ENCODE peak calls at places on chromosome 19, in four cellular contexts. One of them, this sample, is unnamed. For H3K36me3, the result is how much of the 10 kb centered on the place peaks cover.

GRCh38 chr19:9309974-9310446 is 372 bp upstream of the ZNF699 start:
- DNase-seq in upper lobe of left lung: peak
- DNase-seq in sigmoid colon: peak
- DNase-seq in K562: peak
- DNase-seq in this sample: peak

GRCh38 chr19:41447732-41448332 is 4.9 kb downstream of the ERICH4 start:
- DNase-seq in sigmoid colon: no peak
- DNase-seq in upper lobe of left lung: no peak
- DNase-seq in K562: no peak
- DNase-seq in this sample: no peak

GRCh38 chr19:16594681-16595091 is 22.5 kb upstream of the SLC35E1 start:
- DNase-seq in sigmoid colon: no peak
- DNase-seq in upper lobe of left lung: no peak
- DNase-seq in K562: no peak
- DNase-seq in this sample: no peak

GRCh38 chr19:14167594-14168138 is 31.3 kb upstream of the ASF1B start:
- DNase-seq in K562: no peak
- DNase-seq in upper lobe of left lung: peak
- DNase-seq in sigmoid colon: no peak
- DNase-seq in this sample: no peak

GRCh38 chr19:29714371-29714952 is 599 bp downstream of the C19orf12 start:
- DNase-seq in K562: peak
- DNase-seq in upper lobe of left lung: no peak
- DNase-seq in sigmoid colon: no peak
- DNase-seq in this sample: no peak

GRCh38 chr19:3720533-3720917 is 12.3 kb downstream of the TJP3 start:
- DNase-seq in sigmoid colon: no peak
- DNase-seq in upper lobe of left lung: no peak
- DNase-seq in K562: peak
- DNase-seq in this sample: no peak

GRCh38 chr19:51289635-51290034 is 21.8 kb upstream of the IGLON5 start:
- DNase-seq in K562: no peak
- DNase-seq in sigmoid colon: no peak
- DNase-seq in upper lobe of left lung: no peak
- DNase-seq in this sample: peak

GRCh38 chr19:5648464-5648863 is 25.6 kb downstream of the SAFB start:
- DNase-seq in sigmoid colon: no peak
- DNase-seq in K562: no peak
- DNase-seq in upper lobe of left lung: no peak
- DNase-seq in this sample: no peak

GRCh38 chr19:10866495-10866894 is 4.9 kb upstream of the CARM1 start:
- DNase-seq in upper lobe of left lung: no peak
- DNase-seq in K562: no peak
- DNase-seq in sigmoid colon: no peak
- DNase-seq in this sample: no peak

GRCh38 chr19:4130635-4131438 is 6.9 kb upstream of the MAP2K2 start:
- DNase-seq in sigmoid colon: no peak
- DNase-seq in K562: peak
- DNase-seq in upper lobe of left lung: no peak
- DNase-seq in this sample: no peak

GRCh38 chr19:47595937-47596336 is 13.0 kb upstream of the BICRA start:
- DNase-seq in K562: no peak
- DNase-seq in sigmoid colon: no peak
- DNase-seq in upper lobe of left lung: peak
- DNase-seq in this sample: no peak

GRCh38 chr19:35995655-35995993 is 636 bp downstream of the SDHAF1 start:
- DNase-seq in upper lobe of left lung: peak
- DNase-seq in sigmoid colon: peak
- DNase-seq in K562: peak
- DNase-seq in this sample: no peak

GRCh38 chr19:30668521-30669155 is 296.5 kb downstream of the ZNF536 start:
- DNase-seq in upper lobe of left lung: no peak
- DNase-seq in K562: no peak
- DNase-seq in sigmoid colon: no peak
- DNase-seq in this sample: no peak

GRCh38 chr19:41889896-41890295 is 6.9 kb downstream of the ARHGEF1 start:
- DNase-seq in K562: no peak
- DNase-seq in sigmoid colon: no peak
- DNase-seq in upper lobe of left lung: no peak
- DNase-seq in this sample: no peak

GRCh38 chr19:7533281-7533819 is 2.2 kb upstream of the PNPLA6 start:
- DNase-seq in upper lobe of left lung: peak
- DNase-seq in sigmoid colon: peak
- DNase-seq in K562: no peak
- DNase-seq in this sample: no peak

GRCh38 chr19:29289020-29289419 is 76.1 kb upstream of the UQCRFS1 start:
- DNase-seq in K562: no peak
- DNase-seq in sigmoid colon: no peak
- DNase-seq in upper lobe of left lung: peak
- DNase-seq in this sample: no peak

GRCh38 chr19:41398042-41398403 is 405 bp downstream of the BCKDHA start:
- DNase-seq in upper lobe of left lung: no peak
- DNase-seq in K562: no peak
- DNase-seq in sigmoid colon: no peak
- DNase-seq in this sample: no peak

GRCh38 chr19:6671960-6672359 is 2.0 kb upstream of the TNFSF14 start:
- DNase-seq in upper lobe of left lung: no peak
- DNase-seq in sigmoid colon: no peak
- DNase-seq in K562: no peak
- DNase-seq in this sample: no peak

GRCh38 chr19:13029893-13030292 is 34.6 kb downstream of the NFIX start:
- DNase-seq in sigmoid colon: peak
- DNase-seq in K562: no peak
- DNase-seq in upper lobe of left lung: no peak
- DNase-seq in this sample: no peak

GRCh38 chr19:4633140-4633967 is 6.0 kb upstream of the TNFAIP8L1 start:
- DNase-seq in upper lobe of left lung: peak
- DNase-seq in K562: peak
- DNase-seq in sigmoid colon: peak
- DNase-seq in this sample: no peak

GRCh38 chr19:49875801-49876421 is 1.2 kb downstream of the AKT1S1 start:
- DNase-seq in upper lobe of left lung: peak
- DNase-seq in K562: peak
- DNase-seq in sigmoid colon: peak
- DNase-seq in this sample: peak

GRCh38 chr19:3699741-3700241 is 477 bp downstream of the PIP5K1C start:
- DNase-seq in K562: no peak
- DNase-seq in upper lobe of left lung: no peak
- DNase-seq in sigmoid colon: no peak
- DNase-seq in this sample: no peak

GRCh38 chr19:45047188-45047797 is 8.4 kb downstream of the CLASRP start:
- DNase-seq in sigmoid colon: no peak
- DNase-seq in upper lobe of left lung: no peak
- DNase-seq in K562: no peak
- DNase-seq in this sample: no peak

GRCh38 chr19:5337886-5338595 is 2.6 kb downstream of the PTPRS start:
- DNase-seq in K562: no peak
- DNase-seq in sigmoid colon: no peak
- DNase-seq in upper lobe of left lung: no peak
- DNase-seq in this sample: no peak

DNA sequence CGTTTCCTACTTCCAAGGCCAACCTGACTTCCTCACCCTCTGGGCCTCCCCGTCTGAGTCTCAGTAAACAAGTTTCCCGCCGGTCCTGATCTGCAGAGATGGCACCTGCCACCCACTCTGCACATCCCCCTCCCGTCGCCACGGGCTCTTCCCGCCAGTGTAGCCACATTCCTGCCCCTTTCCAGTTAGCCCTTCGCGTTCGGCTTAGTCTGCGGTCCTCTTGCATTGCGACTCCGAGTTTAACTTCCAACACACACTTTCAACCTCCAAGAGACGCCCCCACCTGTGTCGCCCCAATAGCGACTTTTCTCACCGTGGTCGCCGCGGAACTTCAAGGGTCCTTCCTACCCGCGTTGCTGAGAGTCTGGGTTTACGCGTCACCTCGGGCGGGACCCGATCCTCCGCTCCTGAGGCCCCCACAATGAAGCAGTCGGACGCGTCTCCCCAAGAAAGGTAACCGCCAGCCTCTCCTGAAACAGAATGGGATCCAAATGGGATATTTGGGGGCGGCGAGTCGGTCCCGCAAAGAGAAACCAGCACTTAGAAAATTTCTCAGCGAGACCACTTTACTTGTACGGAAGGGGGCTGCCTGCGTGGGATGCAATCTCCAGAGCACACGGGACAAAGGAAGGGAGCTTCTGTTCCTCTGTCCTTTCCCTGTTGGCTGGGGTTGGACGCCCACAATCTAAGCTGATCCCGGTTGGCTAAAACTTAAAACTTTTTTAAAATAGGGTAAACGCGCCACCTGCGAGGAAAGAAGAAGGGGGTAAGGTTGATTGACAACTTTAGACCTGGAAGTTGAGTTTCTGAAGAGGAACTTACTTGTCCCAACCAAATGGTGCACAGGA is 1.0 kb upstream of the BSG start:
- DNase-seq in upper lobe of left lung: peak
- DNase-seq in K562: peak
- DNase-seq in sigmoid colon: no peak
- DNase-seq in this sample: no peak
- TF ChIP-seq EP300 in upper lobe of left lung: no peak
- TF ChIP-seq EP300 in K562: no peak
- TF ChIP-seq EP300 in sigmoid colon: no peak
- TF ChIP-seq EP300 in this sample: no peak

DNA sequence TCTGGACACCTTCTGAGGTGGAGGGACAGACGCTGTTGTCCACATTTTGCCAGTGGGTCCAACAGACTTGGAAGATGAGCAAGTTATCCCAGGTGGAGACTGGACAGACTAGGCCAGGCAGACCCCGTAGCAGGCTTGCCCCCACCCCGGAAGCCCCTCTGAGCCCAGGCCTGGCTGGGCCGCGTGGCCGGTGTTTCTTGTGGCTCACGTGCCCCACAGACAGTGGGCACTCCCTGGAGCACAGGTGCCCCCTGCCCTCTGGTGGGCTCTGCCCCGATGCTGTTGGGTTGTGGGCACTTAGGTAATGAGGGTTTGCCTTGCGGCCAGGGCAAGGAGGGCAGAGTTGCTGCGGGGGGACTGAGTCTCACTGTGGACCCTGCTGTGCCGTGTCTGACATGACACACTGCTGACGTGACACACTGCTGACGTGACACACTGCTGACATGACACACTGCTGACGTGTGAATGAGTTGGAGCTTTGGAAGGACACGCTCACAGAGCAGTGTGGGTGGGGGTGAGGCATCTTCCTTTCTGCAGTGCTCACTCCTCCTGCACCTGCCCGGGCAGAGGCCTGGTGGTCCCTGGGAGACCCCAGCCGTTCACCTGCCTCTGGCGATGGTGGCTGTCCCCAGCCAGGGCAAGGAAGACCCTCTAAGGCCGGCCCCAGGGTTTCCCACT is 25.1 kb downstream of the DOT1L start:
- DNase-seq in sigmoid colon: no peak
- DNase-seq in K562: no peak
- DNase-seq in upper lobe of left lung: no peak
- DNase-seq in this sample: no peak
- H3K36me3 ChIP-seq in sigmoid colon: under half
- H3K36me3 ChIP-seq in K562: half or more
- H3K36me3 ChIP-seq in upper lobe of left lung: under half
- H3K36me3 ChIP-seq in this sample: half or more

GRCh38 chr19:48637948-48638830 is 1.0 kb upstream of the DBP start:
- DNase-seq in sigmoid colon: peak
- DNase-seq in upper lobe of left lung: peak
- DNase-seq in K562: peak
- DNase-seq in this sample: peak

GRCh38 chr19:48636859-48637448 is at the start of gene DBP:
- DNase-seq in K562: peak
- DNase-seq in sigmoid colon: no peak
- DNase-seq in upper lobe of left lung: peak
- DNase-seq in this sample: no peak

GRCh38 chr19:48635966-48636858 is 967 bp downstream of the DBP start:
- DNase-seq in upper lobe of left lung: peak
- DNase-seq in K562: no peak
- DNase-seq in sigmoid colon: peak
- DNase-seq in this sample: peak

GRCh38 chr19:48638831-48639381 is 1.7 kb upstream of the DBP start:
- DNase-seq in K562: peak
- DNase-seq in upper lobe of left lung: no peak
- DNase-seq in sigmoid colon: no peak
- DNase-seq in this sample: peak

DNA sequence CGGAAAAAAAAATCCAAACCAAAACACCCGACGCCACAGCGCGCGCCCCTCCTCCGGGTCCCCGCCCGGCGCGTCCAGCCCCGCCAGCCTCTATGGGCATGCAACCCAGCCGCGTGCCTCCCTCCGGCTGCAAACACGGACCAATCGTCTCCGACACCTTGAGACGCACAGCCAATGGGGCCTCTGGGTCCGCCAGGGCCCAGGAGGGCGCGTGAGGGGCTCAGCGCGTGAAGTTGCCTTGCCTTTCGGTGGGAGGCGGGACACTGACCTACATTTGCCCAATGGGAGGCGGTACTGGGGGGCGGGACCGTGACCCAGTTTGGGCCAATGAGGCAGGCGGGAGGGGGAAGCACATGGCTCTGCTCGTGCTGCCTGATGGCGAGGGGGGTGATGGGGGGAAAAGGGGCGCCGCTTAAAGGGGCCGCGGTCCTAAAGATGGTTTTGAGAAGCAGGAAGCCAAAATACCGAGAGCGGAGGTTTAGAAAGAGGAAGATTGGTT is 319 bp upstream of the DBP start:
- DNase-seq in K562: peak
- DNase-seq in sigmoid colon: peak
- DNase-seq in upper lobe of left lung: peak
- DNase-seq in this sample: peak
- TF ChIP-seq EP300 in K562: no peak
- TF ChIP-seq EP300 in sigmoid colon: no peak
- TF ChIP-seq EP300 in upper lobe of left lung: no peak
- TF ChIP-seq EP300 in this sample: no peak

GRCh38 chr19:46383171-46383815 is 30.1 kb downstream of the CCDC8 start:
- DNase-seq in sigmoid colon: peak
- DNase-seq in upper lobe of left lung: no peak
- DNase-seq in K562: no peak
- DNase-seq in this sample: peak

GRCh38 chr19:46381346-46381745 is 32.0 kb downstream of the CCDC8 start:
- DNase-seq in sigmoid colon: peak
- DNase-seq in K562: no peak
- DNase-seq in upper lobe of left lung: no peak
- DNase-seq in this sample: peak

GRCh38 chr19:46378268-46378667 is 31.4 kb downstream of the PPP5C start:
- DNase-seq in sigmoid colon: no peak
- DNase-seq in upper lobe of left lung: no peak
- DNase-seq in K562: no peak
- DNase-seq in this sample: no peak

GRCh38 chr19:46381746-46382345 is 31.5 kb downstream of the CCDC8 start:
- DNase-seq in upper lobe of left lung: no peak
- DNase-seq in K562: no peak
- DNase-seq in sigmoid colon: peak
- DNase-seq in this sample: no peak

GRCh38 chr19:46380690-46381089 is 32.7 kb downstream of the CCDC8 start:
- DNase-seq in upper lobe of left lung: no peak
- DNase-seq in sigmoid colon: no peak
- DNase-seq in K562: no peak
- DNase-seq in this sample: no peak
- H3K36me3 ChIP-seq in upper lobe of left lung: half or more
- H3K36me3 ChIP-seq in sigmoid colon: under half
- H3K36me3 ChIP-seq in K562: half or more
- H3K36me3 ChIP-seq in this sample: half or more